ENCODE peak calls at places on chromosomes 6 and 20, in ten cellular contexts. N is ovary; S is upper lobe of right lung; Z is suprapubic skin; K is epithelial cell of prostate; P is ascending aorta; L is uterus; U is GM23248; E is H9; A is CD8-positive, alpha-beta memory T cell. C is an unnamed sample.

GRCh38 chr6:92196320-92196719 is 1223.0 kb downstream of the EPHA7 start:
- DNase-seq in N (no peak), S (no peak), Z (no peak), K (no peak), P (no peak), L (no peak), U (no peak), E (no peak), A (no peak), C (no peak)

GRCh38 chr6:22590423-22590822 is 21.1 kb downstream of the HDGFL1 start:
- DNase-seq in N (no peak), S (no peak), Z (no peak), K (no peak), P (no peak), L (no peak), U (no peak), E (no peak), A (no peak), C (no peak)

GRCh38 chr6:423799-424345 is 32.3 kb downstream of the IRF4 start:
- DNase-seq in N (no peak), S (no peak), Z (no peak), K (no peak), P (no peak), L (no peak), U (no peak), E (no peak), A (no peak), C (peak)

GRCh38 chr20:2814587-2815051 is at the start of gene C20orf141:
- DNase-seq in N (peak), S (no peak), Z (no peak), K (peak), P (no peak), L (peak), U (peak), E (no peak), A (no peak), C (peak)

GRCh38 chr6:110618591-110619267 is 142.3 kb upstream of the SLC22A16 start:
- DNase-seq in N (no peak), S (no peak), Z (no peak), K (no peak), P (no peak), L (no peak), U (no peak), E (no peak), A (no peak), C (no peak)

GRCh38 chr20:6711950-6712634 is 55.4 kb upstream of the BMP2 start:
- DNase-seq in N (no peak), S (peak), Z (no peak), K (no peak), P (no peak), L (no peak), U (no peak), E (no peak), A (no peak), C (no peak)

GRCh38 chr6:158460602-158461092 is 99.2 kb upstream of the TMEM181 start:
- DNase-seq in N (no peak), S (no peak), Z (no peak), K (peak), P (no peak), L (no peak), U (peak), E (no peak), A (no peak), C (no peak)

GRCh38 chr20:41344477-41344876 is 3.9 kb downstream of the LPIN3 start:
- DNase-seq in N (peak), S (no peak), Z (no peak), K (no peak), P (no peak), L (no peak), U (no peak), E (no peak), A (no peak), C (peak)

GRCh38 chr20:24959591-24960301 is 10.7 kb downstream of the CST7 start:
- DNase-seq in N (no peak), S (no peak), Z (no peak), K (no peak), P (no peak), L (no peak), U (no peak), E (peak), A (no peak), C (no peak)

GRCh38 chr6:119965900-119966299 is 616.3 kb upstream of the MAN1A1 start:
- DNase-seq in N (no peak), S (no peak), Z (no peak), K (no peak), P (no peak), L (no peak), U (no peak), E (no peak), A (no peak), C (no peak)

GRCh38 chr20:41187668-41188067 is 50.3 kb downstream of the PLCG1 start:
- DNase-seq in N (no peak), S (no peak), Z (no peak), K (no peak), P (no peak), L (no peak), U (no peak), E (no peak), A (no peak), C (no peak)

GRCh38 chr6:73542882-73543281 is 22.1 kb upstream of the EEF1A1 start:
- DNase-seq in N (no peak), S (no peak), Z (no peak), K (no peak), P (no peak), L (no peak), U (no peak), E (no peak), A (no peak), C (no peak)

GRCh38 chr6:27544612-27545260 is 71.8 kb upstream of the ZNF184 start:
- DNase-seq in N (no peak), S (no peak), Z (no peak), K (no peak), P (no peak), L (no peak), U (peak), E (no peak), A (no peak), C (no peak)

GRCh38 chr6:83472767-83473166 is 39.6 kb upstream of the PRSS35 start:
- DNase-seq in N (no peak), S (no peak), Z (no peak), K (no peak), P (no peak), L (no peak), U (no peak), E (no peak), A (no peak), C (no peak)

GRCh38 chr20:41027366-41027765 is 1.3 kb upstream of the TOP1 start:
- DNase-seq in N (no peak), S (no peak), Z (no peak), K (no peak), P (no peak), L (no peak), U (no peak), E (no peak), A (no peak), C (no peak)

GRCh38 chr6:91412532-91412931 is 825.7 kb upstream of the MAP3K7 start:
- DNase-seq in N (no peak), S (no peak), Z (no peak), K (no peak), P (no peak), L (no peak), U (no peak), E (no peak), A (no peak), C (no peak)

GRCh38 chr20:13839421-13840092 is 54.7 kb downstream of the NDUFAF5 start:
- DNase-seq in N (no peak), S (no peak), Z (no peak), K (peak), P (no peak), L (no peak), U (peak), E (no peak), A (no peak), C (no peak)

GRCh38 chr20:1323256-1323655 is 5.7 kb downstream of the SDCBP2 start:
- DNase-seq in N (no peak), S (no peak), Z (peak), K (no peak), P (no peak), L (peak), U (peak), E (no peak), A (no peak), C (no peak)

GRCh38 chr20:1177680-1178079 is 7.1 kb downstream of the TMEM74B start:
- DNase-seq in N (no peak), S (no peak), Z (no peak), K (no peak), P (no peak), L (no peak), U (peak), E (peak), A (no peak), C (no peak)

GRCh38 chr6:148565931-148566663 is 180.7 kb upstream of the UST start:
- DNase-seq in N (no peak), S (peak), Z (no peak), K (peak), P (no peak), L (no peak), U (peak), E (no peak), A (no peak), C (no peak)

GRCh38 chr20:19659468-19659867 is 98.6 kb upstream of the RIN2 start:
- DNase-seq in N (no peak), S (no peak), Z (no peak), K (no peak), P (no peak), L (no peak), U (peak), E (no peak), A (no peak), C (no peak)

GRCh38 chr20:25173886-25174308 is 21.6 kb upstream of the ENTPD6 start:
- DNase-seq in N (no peak), S (no peak), Z (no peak), K (no peak), P (no peak), L (no peak), U (no peak), E (no peak), A (no peak), C (no peak)

GRCh38 chr6:75489025-75489424 is 4.6 kb downstream of the FILIP1 start:
- DNase-seq in N (no peak), S (no peak), Z (no peak), K (no peak), P (no peak), L (no peak), U (no peak), E (no peak), A (no peak), C (no peak)

GRCh38 chr20:48189177-48189576 is 403.9 kb upstream of the SULF2 start:
- DNase-seq in N (no peak), S (no peak), Z (no peak), K (peak), P (no peak), L (no peak), U (peak), E (peak), A (no peak), C (no peak)

GRCh38 chr6:56906752-56907151 is 48.2 kb upstream of the BEND6 start:
- DNase-seq in N (no peak), S (no peak), Z (no peak), K (no peak), P (no peak), L (no peak), U (peak), E (no peak), A (no peak), C (no peak)

GRCh38 chr6:133132583-133132982 is 108.6 kb upstream of the EYA4 start:
- DNase-seq in N (no peak), S (no peak), Z (no peak), K (no peak), P (no peak), L (no peak), U (no peak), E (no peak), A (no peak), C (no peak)

GRCh38 chr20:21238818-21239530 is 64.2 kb upstream of the XRN2 start:
- DNase-seq in N (no peak), S (no peak), Z (no peak), K (no peak), P (no peak), L (no peak), U (no peak), E (no peak), A (no peak), C (no peak)

GRCh38 chr20:48847498-48848205 is 19.9 kb upstream of the PREX1 start:
- DNase-seq in N (no peak), S (no peak), Z (no peak), K (no peak), P (no peak), L (no peak), U (no peak), E (no peak), A (no peak), C (no peak)

GRCh38 chr6:121521164-121521555 is 85.7 kb downstream of the GJA1 start:
- DNase-seq in N (no peak), S (no peak), Z (no peak), K (no peak), P (no peak), L (no peak), U (peak), E (no peak), A (no peak), C (no peak)

GRCh38 chr6:56804996-56805395 is 149.9 kb upstream of the BEND6 start:
- DNase-seq in N (no peak), S (no peak), Z (no peak), K (no peak), P (no peak), L (no peak), U (peak), E (no peak), A (no peak), C (no peak)

DNA sequence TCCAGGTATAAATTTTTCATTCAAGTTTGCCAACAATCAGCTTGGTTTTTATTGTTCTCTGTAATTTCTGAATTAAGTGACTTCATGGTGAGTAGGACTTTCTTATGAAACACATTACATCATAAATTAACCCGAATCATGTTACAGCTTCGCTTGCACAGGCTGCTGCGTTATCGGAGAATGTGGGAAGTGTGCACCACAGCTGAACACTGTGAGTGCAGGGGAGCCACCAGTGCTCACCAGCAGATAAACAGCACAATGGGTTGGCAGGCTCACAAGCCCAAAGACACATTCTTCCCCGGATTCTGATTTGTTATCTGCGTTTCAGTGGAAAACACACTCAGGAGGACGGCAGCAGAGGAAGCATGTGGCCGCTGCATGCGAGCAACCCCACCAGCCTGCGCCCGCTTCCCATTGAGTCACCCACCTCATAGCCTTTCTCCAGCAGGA is 121.1 kb downstream of the GMDS start:
- DNase-seq in N (no peak), S (no peak), Z (no peak), K (no peak), P (no peak), L (peak), U (no peak), E (no peak), A (no peak), C (no peak)
- H3K27ac ChIP-seq in N (no peak), S (no peak), Z (no peak), K (no peak), P (no peak), L (peak), U (no peak), E (no peak), A (no peak), C (no peak)

GRCh38 chr20:64220891-64221527 is 34.5 kb upstream of the PCMTD2 start:
- DNase-seq in N (no peak), S (no peak), Z (no peak), K (no peak), P (no peak), L (no peak), U (no peak), E (no peak), A (no peak), C (no peak)
- H3K27ac ChIP-seq in N (no peak), S (no peak), Z (no peak), K (no peak), P (no peak), L (no peak), U (no peak), E (no peak), A (no peak), C (no peak)

GRCh38 chr6:129940454-129941195 is 77.8 kb upstream of the L3MBTL3 start:
- DNase-seq in N (no peak), S (no peak), Z (no peak), K (no peak), P (no peak), L (no peak), U (no peak), E (no peak), A (no peak), C (no peak)
- H3K27ac ChIP-seq in N (no peak), S (no peak), Z (no peak), K (no peak), P (no peak), L (no peak), U (no peak), E (no peak), A (no peak), C (no peak)

GRCh38 chr20:39057143-39057542 is 95.0 kb downstream of the DHX35 start:
- DNase-seq in N (no peak), S (no peak), Z (no peak), K (no peak), P (no peak), L (no peak), U (no peak), E (no peak), A (no peak), C (no peak)
- H3K27ac ChIP-seq in N (no peak), S (no peak), Z (no peak), K (no peak), P (no peak), L (no peak), U (no peak), E (no peak), A (no peak), C (no peak)

DNA sequence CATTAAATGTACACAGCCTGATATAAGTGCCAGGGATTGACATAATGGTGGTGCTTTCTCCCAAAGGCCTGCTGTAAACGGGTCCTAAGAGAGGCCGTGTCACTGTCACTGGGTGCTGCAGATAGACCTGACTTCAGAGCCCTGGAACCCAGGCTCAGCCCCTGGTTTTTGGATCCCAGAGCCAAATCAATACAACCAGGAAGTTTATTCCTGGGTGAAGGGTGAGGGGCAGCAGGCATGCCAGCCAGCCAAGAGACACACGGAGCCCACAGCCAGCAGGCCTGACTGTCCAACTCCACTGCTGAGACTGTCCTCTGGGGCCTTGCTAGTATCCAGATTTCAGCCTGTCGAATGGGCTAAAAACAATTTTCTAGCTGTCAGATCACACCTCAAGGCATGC is 12.8 kb upstream of the ARMC12 start:
- DNase-seq in N (no peak), S (peak), Z (no peak), K (no peak), P (no peak), L (no peak), U (no peak), E (no peak), A (no peak), C (no peak)
- H3K27ac ChIP-seq in N (peak), S (peak), Z (peak), K (no peak), P (peak), L (peak), U (no peak), E (no peak), A (no peak), C (no peak)

GRCh38 chr6:113350521-113350920 is 506.6 kb upstream of the MARCKS start:
- DNase-seq in N (no peak), S (no peak), Z (no peak), K (no peak), P (no peak), L (no peak), U (peak), E (no peak), A (no peak), C (no peak)
- H3K27ac ChIP-seq in N (no peak), S (no peak), Z (no peak), K (peak), P (no peak), L (no peak), U (peak), E (no peak), A (no peak), C (no peak)

GRCh38 chr6:39341942-39342341 is 19.4 kb upstream of the KCNK16 start:
- DNase-seq in N (no peak), S (no peak), Z (no peak), K (no peak), P (no peak), L (no peak), U (no peak), E (no peak), A (no peak), C (no peak)
- H3K27ac ChIP-seq in N (no peak), S (no peak), Z (no peak), K (no peak), P (no peak), L (no peak), U (no peak), E (no peak), A (no peak), C (no peak)

GRCh38 chr6:53309059-53309896 is 39.5 kb downstream of the ELOVL5 start:
- DNase-seq in N (no peak), S (no peak), Z (no peak), K (no peak), P (no peak), L (no peak), U (peak), E (no peak), A (peak), C (no peak)
- H3K27ac ChIP-seq in N (no peak), S (no peak), Z (no peak), K (peak), P (no peak), L (no peak), U (no peak), E (no peak), A (peak), C (no peak)